ENCODE peak calls at places on chromosome 1, in four cellular contexts. E is brain microvascular endothelial cell, T is sigmoid colon, K is SJCRH30. Y is an unnamed sample.
A peak's percentile ranks its signal among the peaks of the same experiment; 100 is the strongest.

GRCh38 chr1:169483500-169483966 is 2.2 kb downstream of the SLC19A2 start:
- DNase-seq in E (no peak), T (no peak), K (no peak), Y (peak; percentile 71)

GRCh38 chr1:116323419-116323987 is 49.5 kb upstream of the ATP1A1 start:
- DNase-seq in E (no peak), K (no peak), T (no peak), Y (no peak)

GRCh38 chr1:158035976-158036583 is 42.6 kb downstream of the KIRREL1 start:
- DNase-seq in K (peak; percentile 31), E (peak; percentile 41), T (no peak), Y (peak; percentile 69)

GRCh38 chr1:27405074-27405473 is 12.7 kb downstream of the GPR3 start:
- DNase-seq in T (no peak), K (peak; percentile 72), E (peak; percentile 42), Y (no peak)

GRCh38 chr1:41919764-41920397 is 1.2 kb upstream of the HIVEP3 start:
- DNase-seq in E (no peak), K (peak; percentile 36), T (no peak), Y (peak; percentile 37)

GRCh38 chr1:117815105-117815812 is 114.2 kb downstream of the GDAP2 start:
- DNase-seq in K (no peak), E (no peak), T (peak; percentile 66), Y (peak; percentile 30)

GRCh38 chr1:26158271-26159112 is at the start of gene FAM110D:
- DNase-seq in K (no peak), T (peak; percentile 49), E (no peak), Y (no peak)

GRCh38 chr1:232192781-232193450 is 437.0 kb downstream of the SIPA1L2 start:
- DNase-seq in E (peak; percentile 32), T (no peak), K (no peak), Y (peak; percentile 16)

GRCh38 chr1:78157162-78157561 is 111.4 kb downstream of the GIPC2 start:
- DNase-seq in E (peak; percentile 29), K (no peak), T (no peak), Y (no peak)

GRCh38 chr1:19377812-19378718 is 65.9 kb downstream of the SLC66A1 start:
- DNase-seq in K (no peak), E (no peak), T (no peak), Y (no peak)

GRCh38 chr1:30169269-30169668 is 554.1 kb downstream of the MATN1 start:
- DNase-seq in T (no peak), E (no peak), K (no peak), Y (no peak)

GRCh38 chr1:160709715-160710114 is 1.9 kb downstream of the CD48 start:
- DNase-seq in K (no peak), T (no peak), E (no peak), Y (no peak)

GRCh38 chr1:160710531-160711252 is 930 bp downstream of the CD48 start:
- DNase-seq in T (no peak), K (no peak), E (no peak), Y (no peak)

GRCh38 chr1:160708821-160709220 is 2.8 kb downstream of the CD48 start:
- DNase-seq in T (no peak), K (no peak), E (no peak), Y (no peak)

GRCh38 chr1:160707171-160708109 is 4.2 kb downstream of the CD48 start:
- DNase-seq in K (no peak), T (no peak), E (no peak), Y (no peak)

DNA sequence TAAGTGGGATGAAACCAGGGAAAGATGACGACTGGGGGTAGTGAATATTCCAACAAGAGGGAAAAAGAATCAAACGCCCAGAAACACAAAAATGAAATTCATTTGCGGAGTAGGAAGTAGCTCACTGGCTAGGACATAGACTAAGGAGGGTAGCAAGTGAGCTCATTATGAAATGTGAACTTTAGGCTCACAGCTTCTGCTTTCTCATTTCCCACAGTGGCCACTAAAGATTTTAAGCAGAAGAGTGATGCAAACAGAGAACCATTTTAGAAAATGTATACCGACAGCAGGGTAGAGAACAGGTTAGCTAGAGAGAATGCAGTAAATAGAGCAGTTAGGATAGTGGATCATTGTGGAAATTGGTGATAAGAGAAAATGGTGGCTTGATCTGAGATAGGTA is 3.5 kb downstream of the CD48 start:
- DNase-seq in T (no peak), E (no peak), K (no peak), Y (no peak)
- H3K4me3 ChIP-seq in T (no peak overlapping the region), E (no peak overlapping the region), K (no peak overlapping the region), Y (no peak overlapping the region)

GRCh38 chr1:165634154-165634921 is 3.3 kb downstream of the MGST3 start:
- DNase-seq in E (no peak), K (no peak), T (no peak), Y (no peak)

GRCh38 chr1:165635329-165635728 is 4.3 kb downstream of the MGST3 start:
- DNase-seq in K (no peak), E (no peak), T (no peak), Y (no peak)

GRCh38 chr1:165635823-165636222 is 4.8 kb downstream of the MGST3 start:
- DNase-seq in K (no peak), E (no peak), T (no peak), Y (no peak)

GRCh38 chr1:165639821-165640623 is 9.0 kb downstream of the MGST3 start:
- DNase-seq in E (no peak), T (no peak), K (no peak), Y (no peak)

DNA sequence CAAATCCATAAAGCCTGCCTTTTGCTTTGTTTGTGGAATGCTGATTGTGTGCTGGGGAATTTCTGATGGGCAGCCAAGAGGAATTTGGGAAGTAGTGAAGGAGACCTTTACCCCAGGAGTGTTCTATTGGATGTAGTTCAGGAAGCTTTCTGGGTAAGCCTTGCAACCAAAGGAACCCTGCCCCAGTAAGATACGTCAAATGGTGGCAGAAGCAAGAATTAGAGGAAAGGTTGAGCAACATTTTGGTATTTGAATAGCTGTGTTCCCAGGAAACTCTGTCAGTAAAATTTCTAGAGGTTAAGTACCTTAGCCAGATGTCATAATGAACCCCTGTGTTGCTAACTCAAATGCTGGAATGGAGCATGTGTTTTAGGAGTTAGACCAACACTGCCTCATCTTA is 6.4 kb downstream of the MGST3 start:
- DNase-seq in T (no peak), E (no peak), K (no peak), Y (no peak)
- H3K27ac ChIP-seq in T (peak overlapping the region; percentile 6), E (no peak overlapping the region), K (no peak overlapping the region), Y (peak overlapping the region; percentile 38)

GRCh38 chr1:184974837-184975115 is 468 bp upstream of the NIBAN1 start:
- DNase-seq in E (no peak), T (no peak), K (no peak), Y (no peak)
- H3K4me3 ChIP-seq in E (no peak overlapping the region), T (peak overlapping the region; percentile 97), K (no peak overlapping the region), Y (no peak overlapping the region)

DNA sequence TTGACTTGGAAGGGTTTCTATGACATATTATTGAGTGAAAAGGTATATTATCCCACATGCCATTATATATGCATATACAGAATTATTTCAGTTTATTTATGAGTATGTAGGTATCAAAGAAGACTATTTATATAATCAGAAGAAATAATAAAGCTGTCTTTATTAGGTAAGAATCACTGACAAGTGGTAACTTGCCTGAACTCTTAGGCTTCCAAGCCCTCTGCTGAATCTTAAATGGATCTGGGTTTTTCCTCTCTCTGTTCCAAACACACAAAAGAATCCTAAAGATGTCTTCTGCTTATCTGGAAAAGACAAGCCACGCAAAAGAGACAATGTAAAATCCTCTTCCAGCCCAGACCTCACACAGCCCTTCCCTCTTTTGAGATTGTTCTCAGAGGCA is 14.9 kb upstream of the SEC16B start:
- DNase-seq in E (no peak), K (no peak), T (no peak), Y (no peak)
- H3K27ac ChIP-seq in E (no peak overlapping the region), K (no peak overlapping the region), T (no peak overlapping the region), Y (no peak overlapping the region)